ENCODE peak calls at places on chromosomes 5 and 9, in seven cellular contexts. U, K, D, V, Y, E and T are unnamed samples.

GRCh38 chr5:76751291-76751690 is 35.4 kb downstream of the F2R start:
- DNase-seq in U (no peak), K (no peak), D (no peak), V (no peak), Y (no peak), E (no peak), T (no peak)

GRCh38 chr9:92960561-92961290 is 13.4 kb downstream of the FGD3 start:
- DNase-seq in U (no peak), K (no peak), D (no peak), V (no peak), Y (no peak), E (no peak), T (no peak)

GRCh38 chr9:137303893-137304382 is 1.9 kb upstream of the NRARP start:
- DNase-seq in U (no peak), K (no peak), D (no peak), V (no peak), Y (no peak), E (no peak), T (no peak)

GRCh38 chr5:133251296-133252132 is 199.7 kb downstream of the HSPA4 start:
- DNase-seq in U (no peak), K (no peak), D (peak; percentile 63), V (no peak), Y (no peak), E (no peak), T (no peak)

GRCh38 chr5:39835371-39835770 is 410.6 kb upstream of the DAB2 start:
- DNase-seq in U (no peak), K (no peak), D (no peak), V (no peak), Y (no peak), E (no peak), T (peak; percentile 24)

GRCh38 chr5:77846422-77847128 is 70.4 kb upstream of the TBCA start:
- DNase-seq in U (peak; percentile 48), K (no peak), D (no peak), V (no peak), Y (no peak), E (no peak), T (no peak)

GRCh38 chr5:67206381-67207328 is 10.1 kb upstream of the CD180 start:
- DNase-seq in U (no peak), K (peak; percentile 40), D (no peak), V (peak; percentile 94), Y (peak; percentile 85), E (peak; percentile 84), T (peak; percentile 69)

GRCh38 chr5:95347516-95348140 is 43.5 kb upstream of the FAM81B start:
- DNase-seq in U (no peak), K (no peak), D (no peak), V (no peak), Y (no peak), E (no peak), T (no peak)

GRCh38 chr5:173764321-173765029 is 123.7 kb upstream of the CPEB4 start:
- DNase-seq in U (peak; percentile 35), K (no peak), D (no peak), V (no peak), Y (no peak), E (peak; percentile 95), T (peak; percentile 94)

GRCh38 chr5:65800775-65801174 is 78.8 kb downstream of the NLN start:
- DNase-seq in U (no peak), K (no peak), D (no peak), V (no peak), Y (no peak), E (peak; percentile 33), T (no peak)

GRCh38 chr9:70817306-70817705 is 304.1 kb downstream of the TRPM3 start:
- DNase-seq in U (no peak), K (no peak), D (no peak), V (no peak), Y (no peak), E (no peak), T (no peak)

GRCh38 chr5:13591621-13592020 is 352.9 kb downstream of the DNAH5 start:
- DNase-seq in U (no peak), K (no peak), D (no peak), V (no peak), Y (no peak), E (peak; percentile 80), T (peak; percentile 92)

GRCh38 chr5:159179556-159180305 is 29.6 kb downstream of the RNF145 start:
- DNase-seq in U (no peak), K (no peak), D (no peak), V (no peak), Y (no peak), E (no peak), T (no peak)

GRCh38 chr5:150595466-150596031 is 44.9 kb upstream of the SYNPO start:
- DNase-seq in U (no peak), K (no peak), D (no peak), V (no peak), Y (no peak), E (no peak), T (no peak)

GRCh38 chr5:6812800-6813731 is 99.8 kb downstream of the TENT4A start:
- DNase-seq in U (no peak), K (no peak), D (no peak), V (no peak), Y (no peak), E (no peak), T (no peak)

GRCh38 chr9:4804531-4805016 is 11.8 kb downstream of the RCL1 start:
- DNase-seq in U (no peak), K (no peak), D (no peak), V (no peak), Y (no peak), E (no peak), T (no peak)

GRCh38 chr5:79378510-79379186 is 135.3 kb downstream of the HOMER1 start:
- DNase-seq in U (no peak), K (no peak), D (no peak), V (no peak), Y (no peak), E (no peak), T (no peak)

GRCh38 chr5:67493676-67494075 is 297.1 kb upstream of the CD180 start:
- DNase-seq in U (no peak), K (no peak), D (peak; percentile 14), V (no peak), Y (no peak), E (peak; percentile 32), T (peak; percentile 57)

GRCh38 chr5:40464461-40464860 is 215.3 kb upstream of the PTGER4 start:
- DNase-seq in U (no peak), K (no peak), D (no peak), V (no peak), Y (no peak), E (no peak), T (peak; percentile 50)

GRCh38 chr5:1118738-1119137 is 6.9 kb upstream of the SLC12A7 start:
- DNase-seq in U (no peak), K (no peak), D (peak; percentile 72), V (no peak), Y (no peak), E (no peak), T (no peak)

GRCh38 chr5:139651863-139652787 is 4.0 kb downstream of the CXXC5 start:
- DNase-seq in U (peak; percentile 84), K (peak; percentile 61), D (no peak), V (peak; percentile 80), Y (peak; percentile 59), E (peak; percentile 92), T (peak; percentile 86)

GRCh38 chr5:158170060-158170459 is 311.1 kb upstream of the CLINT1 start:
- DNase-seq in U (no peak), K (no peak), D (no peak), V (no peak), Y (no peak), E (no peak), T (no peak)

GRCh38 chr5:43729846-43730478 is 127.0 kb downstream of the NNT start:
- DNase-seq in U (no peak), K (no peak), D (peak; percentile 17), V (no peak), Y (no peak), E (peak; percentile 25), T (peak; percentile 34)

GRCh38 chr5:150615141-150615699 is 25.2 kb upstream of the SYNPO start:
- DNase-seq in U (no peak), K (no peak), D (no peak), V (no peak), Y (no peak), E (no peak), T (no peak)

GRCh38 chr9:103899836-103900235 is 194.3 kb upstream of the SMC2 start:
- DNase-seq in U (no peak), K (no peak), D (no peak), V (no peak), Y (no peak), E (no peak), T (no peak)